ENCODE peak calls at places on chromosome 17, in seven cellular contexts. One of them, this sample, is unnamed.

GRCh38 chr17:13437966-13438779 is 163.6 kb downstream of the HS3ST3A1 start:
- DNase-seq in SHP77 treated with DMSO at 0.1 percent for 48 hours: no peak
- DNase-seq in mucosa of descending colon: no peak
- DNase-seq in GDM1: no peak
- DNase-seq in memory B cell: no peak
- DNase-seq in GM23248: peak
- DNase-seq in RCC 7860: peak
- DNase-seq in this sample: no peak

GRCh38 chr17:67489273-67489672 is 112.2 kb downstream of the PITPNC1 start:
- DNase-seq in SHP77 treated with DMSO at 0.1 percent for 48 hours: no peak
- DNase-seq in mucosa of descending colon: no peak
- DNase-seq in GDM1: no peak
- DNase-seq in memory B cell: no peak
- DNase-seq in GM23248: no peak
- DNase-seq in RCC 7860: no peak
- DNase-seq in this sample: no peak

GRCh38 chr17:1714488-1714979 is 4.4 kb upstream of the TLCD2 start:
- DNase-seq in SHP77 treated with DMSO at 0.1 percent for 48 hours: peak
- DNase-seq in mucosa of descending colon: peak
- DNase-seq in GDM1: peak
- DNase-seq in memory B cell: no peak
- DNase-seq in GM23248: peak
- DNase-seq in RCC 7860: peak
- DNase-seq in this sample: no peak

GRCh38 chr17:38706625-38707298 is 1.7 kb downstream of the MLLT6 start:
- DNase-seq in SHP77 treated with DMSO at 0.1 percent for 48 hours: no peak
- DNase-seq in mucosa of descending colon: no peak
- DNase-seq in GDM1: no peak
- DNase-seq in memory B cell: no peak
- DNase-seq in GM23248: peak
- DNase-seq in RCC 7860: no peak
- DNase-seq in this sample: no peak

GRCh38 chr17:4109424-4109823 is 33.4 kb downstream of the ZZEF1 start:
- DNase-seq in SHP77 treated with DMSO at 0.1 percent for 48 hours: no peak
- DNase-seq in mucosa of descending colon: no peak
- DNase-seq in GDM1: no peak
- DNase-seq in memory B cell: no peak
- DNase-seq in GM23248: no peak
- DNase-seq in RCC 7860: no peak
- DNase-seq in this sample: no peak

GRCh38 chr17:3512512-3513171 is 36.8 kb downstream of the ASPA start:
- DNase-seq in SHP77 treated with DMSO at 0.1 percent for 48 hours: peak
- DNase-seq in mucosa of descending colon: no peak
- DNase-seq in GDM1: no peak
- DNase-seq in memory B cell: no peak
- DNase-seq in GM23248: peak
- DNase-seq in RCC 7860: no peak
- DNase-seq in this sample: no peak

GRCh38 chr17:29618272-29619065 is 4.2 kb downstream of the CORO6 start:
- DNase-seq in SHP77 treated with DMSO at 0.1 percent for 48 hours: no peak
- DNase-seq in mucosa of descending colon: peak
- DNase-seq in GDM1: no peak
- DNase-seq in memory B cell: no peak
- DNase-seq in GM23248: no peak
- DNase-seq in RCC 7860: no peak
- DNase-seq in this sample: no peak

GRCh38 chr17:38867179-38867994 is 2.5 kb upstream of the LASP1 start:
- DNase-seq in SHP77 treated with DMSO at 0.1 percent for 48 hours: peak
- DNase-seq in mucosa of descending colon: no peak
- DNase-seq in GDM1: peak
- DNase-seq in memory B cell: peak
- DNase-seq in GM23248: peak
- DNase-seq in RCC 7860: peak
- DNase-seq in this sample: peak

GRCh38 chr17:49850772-49851386 is 3.0 kb upstream of the TAC4 start:
- DNase-seq in SHP77 treated with DMSO at 0.1 percent for 48 hours: no peak
- DNase-seq in mucosa of descending colon: no peak
- DNase-seq in GDM1: peak
- DNase-seq in memory B cell: no peak
- DNase-seq in GM23248: peak
- DNase-seq in RCC 7860: no peak
- DNase-seq in this sample: no peak

GRCh38 chr17:42975265-42975664 is 4.6 kb downstream of the PTGES3L start:
- DNase-seq in SHP77 treated with DMSO at 0.1 percent for 48 hours: no peak
- DNase-seq in mucosa of descending colon: no peak
- DNase-seq in GDM1: no peak
- DNase-seq in memory B cell: no peak
- DNase-seq in GM23248: no peak
- DNase-seq in RCC 7860: no peak
- DNase-seq in this sample: no peak

GRCh38 chr17:76276461-76277299 is 11.5 kb downstream of the UBALD2 start:
- DNase-seq in SHP77 treated with DMSO at 0.1 percent for 48 hours: no peak
- DNase-seq in mucosa of descending colon: no peak
- DNase-seq in GDM1: no peak
- DNase-seq in memory B cell: no peak
- DNase-seq in GM23248: peak
- DNase-seq in RCC 7860: no peak
- DNase-seq in this sample: no peak

GRCh38 chr17:21495281-21495680 is 119.1 kb downstream of the KCNJ12 start:
- DNase-seq in SHP77 treated with DMSO at 0.1 percent for 48 hours: no peak
- DNase-seq in mucosa of descending colon: no peak
- DNase-seq in GDM1: no peak
- DNase-seq in memory B cell: no peak
- DNase-seq in GM23248: no peak
- DNase-seq in RCC 7860: no peak
- DNase-seq in this sample: no peak

GRCh38 chr17:63827801-63828221 is 348 bp upstream of the FTSJ3 start:
- DNase-seq in SHP77 treated with DMSO at 0.1 percent for 48 hours: no peak
- DNase-seq in mucosa of descending colon: no peak
- DNase-seq in GDM1: no peak
- DNase-seq in memory B cell: no peak
- DNase-seq in GM23248: no peak
- DNase-seq in RCC 7860: no peak
- DNase-seq in this sample: no peak

GRCh38 chr17:50603340-50603739 is 31.3 kb upstream of the ABCC3 start:
- DNase-seq in SHP77 treated with DMSO at 0.1 percent for 48 hours: no peak
- DNase-seq in mucosa of descending colon: no peak
- DNase-seq in GDM1: no peak
- DNase-seq in memory B cell: no peak
- DNase-seq in GM23248: peak
- DNase-seq in RCC 7860: no peak
- DNase-seq in this sample: no peak

GRCh38 chr17:41481051-41481450 is at the start of gene KRT35:
- DNase-seq in SHP77 treated with DMSO at 0.1 percent for 48 hours: no peak
- DNase-seq in mucosa of descending colon: no peak
- DNase-seq in GDM1: no peak
- DNase-seq in memory B cell: no peak
- DNase-seq in GM23248: no peak
- DNase-seq in RCC 7860: no peak
- DNase-seq in this sample: no peak

GRCh38 chr17:59914274-59914854 is 21.4 kb downstream of the RPS6KB1 start:
- DNase-seq in SHP77 treated with DMSO at 0.1 percent for 48 hours: peak
- DNase-seq in mucosa of descending colon: no peak
- DNase-seq in GDM1: no peak
- DNase-seq in memory B cell: no peak
- DNase-seq in GM23248: peak
- DNase-seq in RCC 7860: peak
- DNase-seq in this sample: peak

GRCh38 chr17:79513206-79513605 is 97.6 kb downstream of the RBFOX3 start:
- DNase-seq in SHP77 treated with DMSO at 0.1 percent for 48 hours: no peak
- DNase-seq in mucosa of descending colon: no peak
- DNase-seq in GDM1: no peak
- DNase-seq in memory B cell: no peak
- DNase-seq in GM23248: no peak
- DNase-seq in RCC 7860: no peak
- DNase-seq in this sample: no peak

GRCh38 chr17:2049333-2050245 is 5.3 kb upstream of the HIC1 start:
- DNase-seq in SHP77 treated with DMSO at 0.1 percent for 48 hours: peak
- DNase-seq in mucosa of descending colon: peak
- DNase-seq in GDM1: peak
- DNase-seq in memory B cell: peak
- DNase-seq in GM23248: peak
- DNase-seq in RCC 7860: peak
- DNase-seq in this sample: peak

GRCh38 chr17:75764711-75765421 is at the start of gene GALK1:
- DNase-seq in SHP77 treated with DMSO at 0.1 percent for 48 hours: no peak
- DNase-seq in mucosa of descending colon: peak
- DNase-seq in GDM1: peak
- DNase-seq in memory B cell: peak
- DNase-seq in GM23248: peak
- DNase-seq in RCC 7860: peak
- DNase-seq in this sample: peak

GRCh38 chr17:14197582-14197981 is 39.1 kb downstream of the CDRT15 start:
- DNase-seq in SHP77 treated with DMSO at 0.1 percent for 48 hours: no peak
- DNase-seq in mucosa of descending colon: peak
- DNase-seq in GDM1: no peak
- DNase-seq in memory B cell: no peak
- DNase-seq in GM23248: no peak
- DNase-seq in RCC 7860: no peak
- DNase-seq in this sample: no peak

GRCh38 chr17:81387235-81388060 is 7.8 kb upstream of the BAHCC1 start:
- DNase-seq in SHP77 treated with DMSO at 0.1 percent for 48 hours: no peak
- DNase-seq in mucosa of descending colon: peak
- DNase-seq in GDM1: no peak
- DNase-seq in memory B cell: no peak
- DNase-seq in GM23248: peak
- DNase-seq in RCC 7860: no peak
- DNase-seq in this sample: no peak

GRCh38 chr17:38568845-38569510 is 36.8 kb downstream of the SRCIN1 start:
- DNase-seq in SHP77 treated with DMSO at 0.1 percent for 48 hours: no peak
- DNase-seq in mucosa of descending colon: peak
- DNase-seq in GDM1: no peak
- DNase-seq in memory B cell: no peak
- DNase-seq in GM23248: no peak
- DNase-seq in RCC 7860: no peak
- DNase-seq in this sample: peak

GRCh38 chr17:17743391-17744112 is 62.3 kb downstream of the RAI1 start:
- DNase-seq in SHP77 treated with DMSO at 0.1 percent for 48 hours: no peak
- DNase-seq in mucosa of descending colon: no peak
- DNase-seq in GDM1: no peak
- DNase-seq in memory B cell: no peak
- DNase-seq in GM23248: no peak
- DNase-seq in RCC 7860: no peak
- DNase-seq in this sample: no peak

GRCh38 chr17:32720671-32721070 is 156.3 kb downstream of the MYO1D start:
- DNase-seq in SHP77 treated with DMSO at 0.1 percent for 48 hours: no peak
- DNase-seq in mucosa of descending colon: no peak
- DNase-seq in GDM1: no peak
- DNase-seq in memory B cell: no peak
- DNase-seq in GM23248: no peak
- DNase-seq in RCC 7860: no peak
- DNase-seq in this sample: no peak

GRCh38 chr17:17454276-17454675 is 22.5 kb upstream of the MED9 start:
- DNase-seq in SHP77 treated with DMSO at 0.1 percent for 48 hours: no peak
- DNase-seq in mucosa of descending colon: no peak
- DNase-seq in GDM1: no peak
- DNase-seq in memory B cell: no peak
- DNase-seq in GM23248: no peak
- DNase-seq in RCC 7860: no peak
- DNase-seq in this sample: no peak

GRCh38 chr17:39485555-39485954 is 24.3 kb downstream of the CDK12 start:
- DNase-seq in SHP77 treated with DMSO at 0.1 percent for 48 hours: no peak
- DNase-seq in mucosa of descending colon: no peak
- DNase-seq in GDM1: no peak
- DNase-seq in memory B cell: no peak
- DNase-seq in GM23248: peak
- DNase-seq in RCC 7860: peak
- DNase-seq in this sample: no peak

GRCh38 chr17:63420868-63421680 is 25.0 kb downstream of the CYB561 start:
- DNase-seq in SHP77 treated with DMSO at 0.1 percent for 48 hours: no peak
- DNase-seq in mucosa of descending colon: no peak
- DNase-seq in GDM1: no peak
- DNase-seq in memory B cell: no peak
- DNase-seq in GM23248: no peak
- DNase-seq in RCC 7860: no peak
- DNase-seq in this sample: no peak

GRCh38 chr17:82970067-82970466 is 109.3 kb upstream of the METRNL start:
- DNase-seq in SHP77 treated with DMSO at 0.1 percent for 48 hours: no peak
- DNase-seq in mucosa of descending colon: no peak
- DNase-seq in GDM1: no peak
- DNase-seq in memory B cell: no peak
- DNase-seq in GM23248: no peak
- DNase-seq in RCC 7860: no peak
- DNase-seq in this sample: no peak

GRCh38 chr17:28724500-28725165 is 1.4 kb downstream of the TLCD1 start:
- DNase-seq in SHP77 treated with DMSO at 0.1 percent for 48 hours: no peak
- DNase-seq in mucosa of descending colon: peak
- DNase-seq in GDM1: no peak
- DNase-seq in memory B cell: no peak
- DNase-seq in GM23248: no peak
- DNase-seq in RCC 7860: no peak
- DNase-seq in this sample: no peak

GRCh38 chr17:76427457-76428231 is 25.3 kb downstream of the UBE2O start:
- DNase-seq in SHP77 treated with DMSO at 0.1 percent for 48 hours: no peak
- DNase-seq in mucosa of descending colon: peak
- DNase-seq in GDM1: no peak
- DNase-seq in memory B cell: no peak
- DNase-seq in GM23248: peak
- DNase-seq in RCC 7860: no peak
- DNase-seq in this sample: no peak

This sample was measured in NCI-H774.